ENCODE peak calls at places on chromosome 19, in four cellular contexts. Z is HCT116, J is cardiac muscle cell, C is body of pancreas. Q is an unnamed sample.

GRCh38 chr19:45133661-45134060 is 27.1 kb downstream of the NKPD1 start:
- DNase-seq in J (no peak), C (no peak), Z (no peak), Q (no peak)

GRCh38 chr19:37654525-37654832 is 786 bp downstream of the ZFP30 start:
- DNase-seq in J (peak; percentile 45), Z (no peak), C (no peak), Q (no peak)

GRCh38 chr19:44700547-44700946 is 1.6 kb downstream of the CEACAM16 start:
- DNase-seq in C (no peak), Z (no peak), J (no peak), Q (no peak)

GRCh38 chr19:11041194-11041593 is 48.1 kb upstream of the LDLR start:
- DNase-seq in J (no peak), C (no peak), Z (no peak), Q (no peak)

GRCh38 chr19:31185261-31185660 is 164.0 kb downstream of the TSHZ3 start:
- DNase-seq in Z (no peak), C (no peak), J (peak; percentile 9), Q (no peak)

GRCh38 chr19:29878973-29879654 is 62.9 kb upstream of the URI1 start:
- DNase-seq in C (no peak), Z (peak; percentile 48), J (peak; percentile 19), Q (no peak)

GRCh38 chr19:13880059-13880672 is 3.2 kb downstream of the NANOS3 start:
- DNase-seq in C (peak; percentile 99), Z (peak; percentile 91), J (peak; percentile 97), Q (peak; percentile 82)

GRCh38 chr19:52331757-52332156 is 4.3 kb upstream of the ZNF610 start:
- DNase-seq in Z (no peak), C (no peak), J (peak; percentile 20), Q (no peak)

GRCh38 chr19:50512112-50512998 is 1.4 kb downstream of the ASPDH start:
- DNase-seq in Z (no peak), C (no peak), J (no peak), Q (no peak)

GRCh38 chr19:4474504-4475136 is 2.5 kb downstream of the HDGFL2 start:
- DNase-seq in Z (no peak), J (peak; percentile 72), C (no peak), Q (no peak)

GRCh38 chr19:29022165-29022564 is 190.8 kb downstream of the UQCRFS1 start:
- DNase-seq in J (no peak), C (no peak), Z (no peak), Q (no peak)

GRCh38 chr19:32189956-32190706 is 155.3 kb upstream of the ZNF507 start:
- DNase-seq in Z (no peak), J (no peak), C (no peak), Q (no peak)

GRCh38 chr19:4370418-4371041 is 27.2 kb downstream of the MPND start:
- DNase-seq in C (no peak), Z (no peak), J (no peak), Q (no peak)

GRCh38 chr19:51799311-51799997 is 4.5 kb downstream of the FPR3 start:
- DNase-seq in J (peak; percentile 100), Z (no peak), C (peak; percentile 54), Q (no peak)

GRCh38 chr19:4749870-4750269 is 26.2 kb upstream of the DPP9 start:
- DNase-seq in C (no peak), Z (no peak), J (no peak), Q (no peak)

GRCh38 chr19:1251233-1251502 is 2.8 kb downstream of the MIDN start:
- DNase-seq in Z (no peak), C (peak; percentile 72), J (peak; percentile 82), Q (no peak)

GRCh38 chr19:50428768-50429463 is 3.8 kb upstream of the MYBPC2 start:
- DNase-seq in C (no peak), Z (no peak), J (no peak), Q (no peak)

GRCh38 chr19:4456843-4457653 is 546 bp downstream of the UBXN6 start:
- DNase-seq in C (peak; percentile 41), J (peak; percentile 82), Z (no peak), Q (no peak)

GRCh38 chr19:611506-611869 is 21.8 kb downstream of the HCN2 start:
- DNase-seq in C (no peak), Z (no peak), J (peak; percentile 91), Q (no peak)

GRCh38 chr19:32498641-32499200 is 82.3 kb upstream of the PDCD5 start:
- DNase-seq in C (no peak), J (no peak), Z (no peak), Q (no peak)

GRCh38 chr19:39083599-39083982 is 577 bp upstream of the ACP7 start:
- DNase-seq in J (no peak), C (no peak), Z (no peak), Q (no peak)

GRCh38 chr19:39824143-39825092 is 9.5 kb downstream of the DYRK1B start:
- DNase-seq in Z (no peak), C (peak; percentile 94), J (peak; percentile 95), Q (peak; percentile 71)

GRCh38 chr19:56273563-56274117 is 1.1 kb downstream of the EDDM13 start:
- DNase-seq in Z (no peak), C (no peak), J (peak; percentile 42), Q (no peak)

GRCh38 chr19:7830272-7830771 is 304 bp downstream of the EVI5L start:
- DNase-seq in C (no peak), J (no peak), Z (no peak), Q (no peak)

GRCh38 chr19:42511340-42511739 is 16.9 kb downstream of the CEACAM1 start:
- DNase-seq in J (no peak), Z (no peak), C (no peak), Q (no peak)

GRCh38 chr19:4829001-4829712 is 2.4 kb downstream of the TICAM1 start:
- DNase-seq in C (peak; percentile 68), J (no peak), Z (no peak), Q (no peak)

GRCh38 chr19:7831452-7831851 is 1.4 kb downstream of the EVI5L start:
- DNase-seq in Z (peak; percentile 66), J (peak; percentile 43), C (no peak), Q (no peak)

GRCh38 chr19:42287017-42287825 is 14.7 kb upstream of the PRR19 start:
- DNase-seq in Z (no peak), C (no peak), J (no peak), Q (no peak)

GRCh38 chr19:23255700-23256099 is 5.5 kb upstream of the ZNF724 start:
- DNase-seq in Z (no peak), C (no peak), J (no peak), Q (no peak)

GRCh38 chr19:47479701-47480503 is 4.1 kb downstream of the KPTN start:
- DNase-seq in Z (no peak), C (no peak), J (peak; percentile 39), Q (no peak)

GRCh38 chr19:33687761-33688656 is 66.3 kb downstream of the CHST8 start:
- DNase-seq in J (no peak), C (no peak), Z (no peak), Q (no peak)

GRCh38 chr19:10968527-10969081 is 7.8 kb downstream of the SMARCA4 start:
- DNase-seq in J (no peak), C (no peak), Z (no peak), Q (no peak)

GRCh38 chr19:37333457-37333856 is 37.4 kb upstream of the ZNF527 start:
- DNase-seq in Z (no peak), J (peak; percentile 18), C (no peak), Q (no peak)

GRCh38 chr19:30153326-30154210 is 211.5 kb downstream of the URI1 start:
- DNase-seq in C (no peak), J (no peak), Z (no peak), Q (no peak)

GRCh38 chr19:18736415-18737336 is 53.2 kb downstream of the CRTC1 start:
- DNase-seq in Z (no peak), C (peak; percentile 87), J (no peak), Q (no peak)
- H3K4me1 ChIP-seq in Z (peaks cover 3% of the 10 kb centered on the region), C (peaks cover 41% of the 10 kb centered on the region), J (peaks cover 25% of the 10 kb centered on the region), Q (no peaks in the 10 kb centered on the region)

GRCh38 chr19:43526884-43527859 is at the start of gene ETHE1:
- DNase-seq in J (peak; percentile 70), Z (no peak), C (peak; percentile 88), Q (no peak)
- H3K4me1 ChIP-seq in J (peaks cover 15% of the 10 kb centered on the region), Z (peaks cover 73% of the 10 kb centered on the region), C (peaks cover 24% of the 10 kb centered on the region), Q (peaks cover 81% of the 10 kb centered on the region)

DNA sequence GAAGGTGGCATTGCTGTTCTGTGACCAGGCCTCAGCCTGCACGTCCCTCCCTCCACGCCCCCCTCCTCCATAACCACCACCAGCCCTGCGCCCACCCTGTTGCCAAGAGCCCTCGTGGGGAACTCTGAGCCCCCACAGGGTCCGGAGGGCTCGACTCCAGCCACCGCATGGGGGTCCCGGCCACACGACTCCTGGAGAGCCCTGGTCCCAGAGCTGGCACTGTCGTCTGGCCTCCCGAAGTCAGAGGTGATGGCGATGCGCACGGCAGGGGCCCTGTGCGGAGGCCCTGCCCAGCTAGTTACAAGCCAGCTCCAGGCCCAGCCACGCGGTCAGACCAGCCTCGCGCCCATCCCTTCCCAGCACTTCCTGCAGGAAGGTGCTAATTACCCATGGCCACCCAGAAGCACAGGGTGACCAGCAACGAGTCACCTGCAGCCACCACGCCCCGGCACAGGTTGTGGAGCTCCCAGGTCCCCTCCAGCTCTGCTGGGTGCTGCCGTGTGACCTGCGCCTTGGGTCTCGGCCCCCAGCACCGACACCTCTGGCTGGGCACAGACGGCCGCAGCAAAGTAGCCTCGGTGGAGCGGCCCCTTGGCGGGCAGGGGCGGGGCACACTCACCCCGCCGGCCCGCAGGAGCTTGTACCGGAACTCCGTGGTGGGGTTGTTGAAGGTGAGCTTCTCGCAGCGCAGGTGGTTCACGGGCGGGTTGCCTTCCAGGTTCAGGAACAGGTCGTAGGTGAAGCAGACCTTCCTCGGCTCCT is 49.6 kb downstream of the MLLT1 start:
- DNase-seq in C (no peak), Z (peak; percentile 4), J (no peak), Q (no peak)
- H3K4me1 ChIP-seq in C (peaks cover 26% of the 10 kb centered on the region), Z (peaks cover 11% of the 10 kb centered on the region), J (peaks cover 23% of the 10 kb centered on the region), Q (peaks cover 68% of the 10 kb centered on the region)

GRCh38 chr19:19459099-19459498 is 53.6 kb downstream of the GATAD2A start:
- DNase-seq in C (no peak), Z (no peak), J (peak; percentile 37), Q (no peak)

GRCh38 chr19:19457691-19458090 is 52.2 kb downstream of the GATAD2A start:
- DNase-seq in C (no peak), J (no peak), Z (no peak), Q (no peak)

GRCh38 chr19:19459707-19460251 is 54.3 kb downstream of the GATAD2A start:
- DNase-seq in Z (no peak), C (peak; percentile 35), J (peak; percentile 58), Q (no peak)

GRCh38 chr19:19460258-19460731 is 54.8 kb downstream of the GATAD2A start:
- DNase-seq in Z (no peak), J (no peak), C (no peak), Q (no peak)

GRCh38 chr19:19458110-19458816 is 52.8 kb downstream of the GATAD2A start:
- DNase-seq in J (no peak), C (no peak), Z (no peak), Q (no peak)
- H3K4me1 ChIP-seq in J (peaks cover 36% of the 10 kb centered on the region), C (peaks cover 48% of the 10 kb centered on the region), Z (peaks cover 14% of the 10 kb centered on the region), Q (peaks cover 55% of the 10 kb centered on the region)

Q was measured in esophagus squamous epithelium.